ENCODE peak calls at places on chromosomes 2 and 18, in nine cellular contexts. P, L, W, E, F, D, T, I and S are unnamed samples. For H3K27me3, the result is how much of the 10 kb centered on the place peaks cover.

GRCh38 chr2:64634338-64635267 is 19.1 kb downstream of the SERTAD2 start:
- DNase-seq in P (no peak), L (peak), W (no peak), E (no peak), F (no peak), D (no peak), T (no peak), I (no peak), S (no peak)

GRCh38 chr2:83196225-83196624 is 1262.9 kb downstream of the SUCLG1 start:
- DNase-seq in P (no peak), L (peak), W (no peak), E (peak), F (no peak), D (no peak), T (peak), I (no peak), S (peak)

GRCh38 chr2:22326250-22326649 is 1058.7 kb upstream of the KLHL29 start:
- DNase-seq in P (no peak), L (no peak), W (no peak), E (no peak), F (no peak), D (no peak), T (no peak), I (no peak), S (no peak)

GRCh38 chr2:126050991-126051736 is 604.8 kb upstream of the GYPC start:
- DNase-seq in P (no peak), L (no peak), W (no peak), E (no peak), F (no peak), D (no peak), T (no peak), I (no peak), S (no peak)

GRCh38 chr18:78781601-78781960 is 198.0 kb upstream of the SALL3 start:
- DNase-seq in P (no peak), L (no peak), W (no peak), E (no peak), F (no peak), D (no peak), T (no peak), I (no peak), S (no peak)

GRCh38 chr2:43230481-43230880 is 4.1 kb upstream of the ZFP36L2 start:
- DNase-seq in P (no peak), L (no peak), W (no peak), E (no peak), F (no peak), D (no peak), T (no peak), I (no peak), S (no peak)

GRCh38 chr18:51519571-51519970 is 322.1 kb upstream of the MEX3C start:
- DNase-seq in P (no peak), L (no peak), W (no peak), E (no peak), F (no peak), D (no peak), T (no peak), I (no peak), S (no peak)

GRCh38 chr2:47771211-47771610 is 11.7 kb upstream of the MSH6 start:
- DNase-seq in P (no peak), L (peak), W (no peak), E (peak), F (no peak), D (peak), T (peak), I (no peak), S (peak)

GRCh38 chr2:229578052-229578846 is 136.1 kb downstream of the DNER start:
- DNase-seq in P (no peak), L (no peak), W (no peak), E (no peak), F (no peak), D (no peak), T (no peak), I (no peak), S (no peak)

GRCh38 chr18:39711701-39712100 is 2146.1 kb upstream of the CELF4 start:
- DNase-seq in P (no peak), L (no peak), W (no peak), E (no peak), F (no peak), D (no peak), T (no peak), I (no peak), S (no peak)

GRCh38 chr2:240420206-240420899 is 15.1 kb upstream of the GPC1 start:
- DNase-seq in P (no peak), L (no peak), W (peak), E (no peak), F (peak), D (no peak), T (no peak), I (no peak), S (no peak)

GRCh38 chr2:240422683-240423329 is 12.7 kb upstream of the GPC1 start:
- DNase-seq in P (no peak), L (no peak), W (no peak), E (no peak), F (no peak), D (no peak), T (no peak), I (no peak), S (no peak)

GRCh38 chr18:34039194-34039593 is 185.5 kb downstream of the NOL4 start:
- DNase-seq in P (no peak), L (no peak), W (no peak), E (no peak), F (no peak), D (no peak), T (no peak), I (no peak), S (no peak)

GRCh38 chr2:6780765-6781274 is 84.9 kb downstream of the CMPK2 start:
- DNase-seq in P (peak), L (peak), W (peak), E (no peak), F (peak), D (no peak), T (no peak), I (peak), S (no peak)

GRCh38 chr2:150924862-150925261 is 336.8 kb downstream of the RBM43 start:
- DNase-seq in P (no peak), L (peak), W (no peak), E (no peak), F (no peak), D (no peak), T (no peak), I (no peak), S (no peak)

GRCh38 chr2:240989451-240990265 is 8.8 kb upstream of the SNED1 start:
- DNase-seq in P (no peak), L (peak), W (peak), E (no peak), F (no peak), D (no peak), T (peak), I (no peak), S (no peak)

GRCh38 chr18:8536922-8537321 is 72.3 kb upstream of the RAB12 start:
- DNase-seq in P (no peak), L (no peak), W (no peak), E (no peak), F (no peak), D (no peak), T (no peak), I (no peak), S (no peak)

GRCh38 chr2:81589406-81589805 is 1284.9 kb upstream of the LRRTM1 start:
- DNase-seq in P (no peak), L (no peak), W (no peak), E (no peak), F (no peak), D (no peak), T (no peak), I (no peak), S (no peak)

GRCh38 chr18:46310258-46310657 is 206.1 kb downstream of the HAUS1 start:
- DNase-seq in P (no peak), L (no peak), W (no peak), E (no peak), F (no peak), D (no peak), T (no peak), I (no peak), S (peak)

GRCh38 chr2:60880633-60880987 is 764 bp upstream of the REL start:
- DNase-seq in P (no peak), L (no peak), W (no peak), E (peak), F (no peak), D (no peak), T (no peak), I (no peak), S (peak)

GRCh38 chr2:32678825-32679224 is 51.0 kb downstream of the TTC27 start:
- DNase-seq in P (no peak), L (peak), W (no peak), E (peak), F (no peak), D (peak), T (no peak), I (no peak), S (peak)

GRCh38 chr2:101328474-101329007 is 20.0 kb upstream of the RNF149 start:
- DNase-seq in P (no peak), L (peak), W (no peak), E (peak), F (no peak), D (no peak), T (no peak), I (no peak), S (peak)

GRCh38 chr18:58828399-58829121 is 36.1 kb upstream of the ZNF532 start:
- DNase-seq in P (no peak), L (no peak), W (no peak), E (peak), F (peak), D (no peak), T (no peak), I (no peak), S (no peak)

GRCh38 chr2:165617720-165618119 is 148.2 kb downstream of the CSRNP3 start:
- DNase-seq in P (no peak), L (no peak), W (no peak), E (no peak), F (no peak), D (no peak), T (no peak), I (no peak), S (no peak)

GRCh38 chr2:79860233-79861058 is 347.6 kb downstream of the CTNNA2 start:
- DNase-seq in P (no peak), L (peak), W (no peak), E (peak), F (no peak), D (peak), T (peak), I (no peak), S (peak)

GRCh38 chr18:49762191-49763077 is 50.9 kb downstream of the ACAA2 start:
- DNase-seq in P (no peak), L (no peak), W (no peak), E (no peak), F (no peak), D (no peak), T (no peak), I (no peak), S (no peak)
- TF ChIP-seq CTCF in P (no peak), L (no peak), W (no peak), E (no peak), F (no peak), D (no peak), T (peak), I (no peak), S (no peak)

GRCh38 chr18:76679877-76680276 is 142.5 kb upstream of the ZNF236 start:
- DNase-seq in P (no peak), L (no peak), W (no peak), E (no peak), F (no peak), D (no peak), T (no peak), I (no peak), S (no peak)
- H3K4me3 ChIP-seq in P (no peak), L (no peak), W (no peak), E (no peak), F (no peak), D (no peak), T (no peak), I (no peak), S (no peak)

GRCh38 chr2:131408778-131409177 is 44.8 kb upstream of the RAB6D start:
- DNase-seq in P (no peak), L (no peak), W (no peak), E (no peak), F (no peak), D (no peak), T (no peak), I (no peak), S (no peak)
- H3K27me3 ChIP-seq in P (under half), L (under half), W (under half), E (under half), F (under half), D (under half), T (under half), I (half or more), S (under half)

DNA sequence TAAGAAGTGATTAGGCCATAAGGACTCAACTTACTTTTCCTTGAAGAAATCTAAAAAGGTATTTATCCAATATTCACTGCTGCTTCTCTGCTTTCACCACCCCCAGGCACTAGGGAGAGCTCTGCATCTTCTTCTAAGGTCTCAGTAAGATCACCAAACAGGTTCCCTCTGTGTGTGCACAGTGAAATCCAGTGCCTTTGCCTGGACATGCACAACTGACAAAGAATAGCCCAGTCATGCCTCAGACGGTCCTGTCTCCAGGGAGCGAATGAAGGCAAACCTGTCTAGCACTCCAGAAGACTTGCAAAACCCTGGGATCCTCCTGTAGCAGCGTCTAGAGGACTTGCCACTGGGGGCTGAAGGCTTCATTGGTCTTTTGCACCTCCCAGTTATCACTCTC is 344.5 kb upstream of the LRATD1 start:
- DNase-seq in P (no peak), L (no peak), W (no peak), E (no peak), F (no peak), D (no peak), T (no peak), I (no peak), S (peak)
- TF ChIP-seq CTCF in P (no peak), L (no peak), W (no peak), E (no peak), F (no peak), D (no peak), T (peak), I (no peak), S (peak)

GRCh38 chr18:3447035-3447894 is 2.7 kb upstream of the TGIF1 start:
- DNase-seq in P (no peak), L (peak), W (peak), E (peak), F (peak), D (no peak), T (no peak), I (peak), S (peak)

GRCh38 chr18:3440340-3440739 is 9.6 kb upstream of the TGIF1 start:
- DNase-seq in P (no peak), L (no peak), W (no peak), E (no peak), F (no peak), D (no peak), T (no peak), I (no peak), S (no peak)

GRCh38 chr18:3444954-3445353 is 5.0 kb upstream of the TGIF1 start:
- DNase-seq in P (no peak), L (no peak), W (no peak), E (no peak), F (no peak), D (no peak), T (no peak), I (no peak), S (no peak)

GRCh38 chr18:3441290-3441689 is 8.7 kb upstream of the TGIF1 start:
- DNase-seq in P (no peak), L (no peak), W (no peak), E (no peak), F (no peak), D (no peak), T (peak), I (no peak), S (peak)

DNA sequence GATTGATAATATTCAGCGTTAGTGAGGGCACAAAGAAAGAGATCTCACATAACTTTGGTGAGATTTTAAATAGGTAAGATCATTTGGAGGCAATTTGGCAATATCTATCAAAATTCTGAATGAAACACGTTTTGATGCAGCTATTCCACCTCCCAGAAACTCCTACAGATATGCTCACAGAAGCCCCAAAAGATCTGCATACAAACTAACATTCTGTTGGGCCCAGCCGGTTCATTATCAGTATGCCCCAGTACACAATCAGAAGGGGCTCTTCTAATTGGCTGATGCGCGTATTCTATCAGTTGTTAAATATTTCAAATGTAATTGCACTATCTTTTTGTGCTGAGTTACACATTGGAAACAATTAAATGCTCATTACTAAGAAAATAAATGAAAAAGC is 7.1 kb upstream of the TGIF1 start:
- DNase-seq in P (no peak), L (no peak), W (no peak), E (no peak), F (no peak), D (no peak), T (no peak), I (no peak), S (no peak)
- H3K4me3 ChIP-seq in P (no peak), L (no peak), W (no peak), E (no peak), F (no peak), D (no peak), T (no peak), I (no peak), S (no peak)

DNA sequence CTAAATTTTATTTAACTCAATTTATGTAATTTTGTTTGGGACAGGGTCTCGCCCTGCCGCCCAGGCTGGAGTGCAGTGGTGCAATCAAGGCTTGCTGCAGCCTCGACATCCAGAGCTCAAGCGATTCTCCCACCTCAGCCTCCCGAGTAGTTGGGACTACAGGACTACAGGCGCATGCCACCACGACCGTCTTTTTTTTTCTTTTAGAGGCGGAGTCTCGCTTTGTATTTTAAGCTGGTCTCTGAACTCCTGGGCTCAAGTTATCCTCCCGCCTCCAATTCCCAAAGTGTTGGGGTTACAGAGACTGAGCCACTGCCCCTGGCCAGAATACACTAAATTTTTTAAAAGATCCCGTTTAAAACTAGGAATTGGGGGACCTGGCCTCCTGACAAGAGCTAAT is 18.5 kb downstream of the WNT10A start:
- DNase-seq in P (no peak), L (no peak), W (no peak), E (no peak), F (no peak), D (no peak), T (no peak), I (no peak), S (no peak)
- H3K27me3 ChIP-seq in P (under half), L (half or more), W (half or more), E (half or more), F (under half), D (under half), T (under half), I (half or more), S (under half)

GRCh38 chr2:201220102-201220570 is 37.2 kb downstream of the CASP10 start:
- DNase-seq in P (no peak), L (no peak), W (no peak), E (no peak), F (no peak), D (no peak), T (no peak), I (peak), S (peak)

GRCh38 chr2:201219328-201220096 is 36.6 kb downstream of the CASP10 start:
- DNase-seq in P (no peak), L (no peak), W (no peak), E (no peak), F (no peak), D (no peak), T (no peak), I (no peak), S (no peak)

GRCh38 chr2:201216918-201217317 is 34.0 kb downstream of the CASP10 start:
- DNase-seq in P (no peak), L (no peak), W (no peak), E (no peak), F (no peak), D (no peak), T (no peak), I (no peak), S (no peak)

GRCh38 chr2:201215963-201216362 is 33.0 kb downstream of the CASP10 start:
- DNase-seq in P (no peak), L (no peak), W (no peak), E (no peak), F (no peak), D (no peak), T (no peak), I (no peak), S (no peak)

DNA sequence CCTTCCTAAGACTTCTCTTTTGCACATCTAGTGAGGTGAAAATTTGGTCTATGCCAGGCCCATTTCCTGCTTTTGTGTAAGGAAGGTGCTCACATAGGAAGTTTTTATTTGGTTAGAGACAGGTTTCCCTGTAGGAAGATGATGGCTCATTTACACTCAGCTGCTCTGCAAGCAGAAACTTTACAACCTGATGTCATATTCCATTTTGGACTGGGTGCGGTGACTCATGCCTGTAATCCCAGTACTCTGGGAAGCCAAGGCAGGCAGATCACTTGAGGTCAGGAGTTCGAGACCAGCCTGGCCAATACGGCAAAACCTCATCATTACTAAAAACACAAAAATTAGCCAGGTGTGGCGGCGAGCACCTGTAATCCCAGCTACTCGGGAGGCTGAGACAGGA is 35.8 kb downstream of the CASP10 start:
- DNase-seq in P (no peak), L (peak), W (no peak), E (no peak), F (no peak), D (no peak), T (no peak), I (no peak), S (peak)
- TF ChIP-seq CTCF in P (no peak), L (no peak), W (no peak), E (no peak), F (no peak), D (no peak), T (no peak), I (no peak), S (no peak)

GRCh38 chr2:133400411-133400810 is 167.9 kb downstream of the NCKAP5 start:
- DNase-seq in P (no peak), L (no peak), W (no peak), E (peak), F (no peak), D (no peak), T (no peak), I (no peak), S (no peak)

GRCh38 chr2:133407341-133407740 is 160.9 kb downstream of the NCKAP5 start:
- DNase-seq in P (no peak), L (no peak), W (no peak), E (no peak), F (no peak), D (no peak), T (no peak), I (no peak), S (no peak)

GRCh38 chr2:133405252-133405651 is 163.0 kb downstream of the NCKAP5 start:
- DNase-seq in P (no peak), L (no peak), W (no peak), E (no peak), F (no peak), D (no peak), T (no peak), I (no peak), S (no peak)
- H3K4me3 ChIP-seq in P (no peak), L (no peak), W (no peak), E (no peak), F (no peak), D (no peak), T (no peak), I (no peak), S (no peak)

DNA sequence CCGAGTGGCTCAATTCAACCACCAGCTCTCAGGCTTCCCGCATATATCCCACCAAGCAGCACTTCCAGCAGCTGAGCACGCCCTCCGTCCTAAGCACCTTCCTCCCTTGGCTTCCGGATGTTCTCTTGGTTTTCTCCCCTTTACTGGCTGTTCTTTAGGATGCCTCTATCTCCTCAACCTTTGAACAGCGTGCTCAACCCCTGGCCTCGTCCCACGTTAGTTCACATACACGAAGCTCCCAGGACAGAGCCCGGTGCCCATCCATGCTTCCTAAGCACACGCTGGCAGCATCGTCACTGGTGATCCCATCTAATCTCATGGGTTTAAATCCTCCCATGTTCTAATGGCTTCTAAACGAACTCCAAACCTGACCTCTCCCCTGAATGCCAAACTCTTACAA is 3.7 kb downstream of the CYS1 start:
- DNase-seq in P (no peak), L (no peak), W (no peak), E (no peak), F (no peak), D (no peak), T (no peak), I (no peak), S (no peak)
- H3K27me3 ChIP-seq in P (under half), L (half or more), W (under half), E (under half), F (under half), D (under half), T (under half), I (under half), S (under half)